ENCODE peak calls at places on chromosomes 11 and 22, in seven cellular contexts. One of them, this sample, is unnamed.

GRCh38 chr11:133948711-133949110 is 8.1 kb downstream of the IGSF9B start:
- DNase-seq in trophoblast cell: no peak
- DNase-seq in neuronal stem cell: no peak
- DNase-seq in mesenchymal stem cell: no peak
- DNase-seq in H9: no peak
- DNase-seq in IMR-90: no peak
- DNase-seq in H1: no peak
- DNase-seq in this sample: no peak

GRCh38 chr11:46207270-46207669 is 70.2 kb upstream of the CREB3L1 start:
- DNase-seq in trophoblast cell: no peak
- DNase-seq in neuronal stem cell: no peak
- DNase-seq in mesenchymal stem cell: no peak
- DNase-seq in H9: no peak
- DNase-seq in IMR-90: no peak
- DNase-seq in H1: no peak
- DNase-seq in this sample: peak

GRCh38 chr11:126415128-126415527 is 59.6 kb downstream of the ST3GAL4 start:
- DNase-seq in trophoblast cell: no peak
- DNase-seq in neuronal stem cell: no peak
- DNase-seq in mesenchymal stem cell: no peak
- DNase-seq in H9: no peak
- DNase-seq in IMR-90: peak
- DNase-seq in H1: no peak
- DNase-seq in this sample: no peak

GRCh38 chr11:83222499-83222898 is 29.0 kb downstream of the ANKRD42 start:
- DNase-seq in trophoblast cell: no peak
- DNase-seq in neuronal stem cell: no peak
- DNase-seq in mesenchymal stem cell: no peak
- DNase-seq in H9: no peak
- DNase-seq in IMR-90: peak
- DNase-seq in H1: no peak
- DNase-seq in this sample: no peak

GRCh38 chr22:17860220-17860965 is 86.1 kb upstream of the BID start:
- DNase-seq in trophoblast cell: no peak
- DNase-seq in neuronal stem cell: no peak
- DNase-seq in mesenchymal stem cell: no peak
- DNase-seq in H9: no peak
- DNase-seq in IMR-90: no peak
- DNase-seq in H1: no peak
- DNase-seq in this sample: no peak

GRCh38 chr22:38700271-38700788 is 413 bp downstream of the JOSD1 start:
- DNase-seq in trophoblast cell: peak
- DNase-seq in neuronal stem cell: no peak
- DNase-seq in mesenchymal stem cell: peak
- DNase-seq in H9: no peak
- DNase-seq in IMR-90: no peak
- DNase-seq in H1: no peak
- DNase-seq in this sample: peak

GRCh38 chr11:18204771-18205170 is 31.8 kb downstream of the SAA4 start:
- DNase-seq in trophoblast cell: no peak
- DNase-seq in neuronal stem cell: no peak
- DNase-seq in mesenchymal stem cell: no peak
- DNase-seq in H9: no peak
- DNase-seq in IMR-90: no peak
- DNase-seq in H1: no peak
- DNase-seq in this sample: no peak

GRCh38 chr11:124669193-124669592 is 4.3 kb downstream of the SIAE start:
- DNase-seq in trophoblast cell: peak
- DNase-seq in neuronal stem cell: no peak
- DNase-seq in mesenchymal stem cell: peak
- DNase-seq in H9: peak
- DNase-seq in IMR-90: peak
- DNase-seq in H1: no peak
- DNase-seq in this sample: peak

GRCh38 chr11:9600651-9601040 is 27.2 kb downstream of the WEE1 start:
- DNase-seq in trophoblast cell: peak
- DNase-seq in neuronal stem cell: no peak
- DNase-seq in mesenchymal stem cell: peak
- DNase-seq in H9: no peak
- DNase-seq in IMR-90: peak
- DNase-seq in H1: no peak
- DNase-seq in this sample: peak

DNA sequence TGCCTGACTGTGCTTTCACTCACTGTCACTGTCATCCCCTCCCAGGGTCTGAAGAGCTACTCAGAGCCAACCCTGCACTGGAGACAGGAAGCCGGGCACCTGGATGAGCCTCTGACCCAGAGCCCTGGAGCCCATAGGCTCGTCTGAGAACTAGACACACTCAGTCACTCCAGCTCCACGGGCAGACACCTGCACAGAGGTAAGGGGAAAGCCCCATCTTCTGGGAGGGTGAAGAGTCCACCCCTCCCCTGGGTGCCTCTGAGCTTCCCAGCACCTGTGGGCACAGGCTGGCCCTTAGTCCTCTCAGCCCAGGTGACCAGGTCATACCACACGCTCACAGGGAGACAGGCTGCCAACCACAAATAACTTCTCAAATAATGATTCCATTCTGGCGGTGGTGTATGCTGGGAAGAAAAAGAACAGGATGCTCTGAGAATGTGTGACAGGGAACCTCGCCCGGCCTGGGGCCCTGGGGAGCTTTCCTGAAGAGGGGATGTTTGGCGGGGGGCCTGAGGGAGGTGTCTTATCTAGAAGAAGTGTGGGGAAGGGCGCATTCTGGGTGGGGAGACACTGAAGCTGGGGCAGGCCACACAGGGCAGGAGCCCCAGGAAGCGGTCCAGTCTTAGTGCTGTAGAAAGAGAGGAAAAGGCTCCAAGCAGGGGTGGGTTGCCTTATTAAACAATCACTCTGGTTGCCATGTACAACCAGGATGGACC is 5.3 kb downstream of the CCDC157 start:
- DNase-seq in trophoblast cell: no peak
- DNase-seq in neuronal stem cell: no peak
- DNase-seq in mesenchymal stem cell: no peak
- DNase-seq in H9: no peak
- DNase-seq in IMR-90: no peak
- DNase-seq in H1: no peak
- DNase-seq in this sample: no peak
- H4K8ac ChIP-seq in trophoblast cell: no peak
- H4K8ac ChIP-seq in neuronal stem cell: no peak
- H4K8ac ChIP-seq in mesenchymal stem cell: no peak
- H4K8ac ChIP-seq in H9: no peak
- H4K8ac ChIP-seq in IMR-90: no peak
- H4K8ac ChIP-seq in H1: no peak
- H4K8ac ChIP-seq in this sample: no peak

GRCh38 chr11:43681543-43681942 is 1.0 kb downstream of the HSD17B12 start:
- DNase-seq in trophoblast cell: peak
- DNase-seq in neuronal stem cell: no peak
- DNase-seq in mesenchymal stem cell: peak
- DNase-seq in H9: no peak
- DNase-seq in IMR-90: peak
- DNase-seq in H1: no peak
- DNase-seq in this sample: peak

GRCh38 chr11:43680521-43681505 is at the start of gene HSD17B12:
- DNase-seq in trophoblast cell: peak
- DNase-seq in neuronal stem cell: peak
- DNase-seq in mesenchymal stem cell: peak
- DNase-seq in H9: peak
- DNase-seq in IMR-90: peak
- DNase-seq in H1: no peak
- DNase-seq in this sample: peak

GRCh38 chr11:43674566-43674965 is 6.0 kb upstream of the HSD17B12 start:
- DNase-seq in trophoblast cell: no peak
- DNase-seq in neuronal stem cell: no peak
- DNase-seq in mesenchymal stem cell: no peak
- DNase-seq in H9: no peak
- DNase-seq in IMR-90: no peak
- DNase-seq in H1: no peak
- DNase-seq in this sample: no peak

GRCh38 chr11:43676933-43677332 is 3.6 kb upstream of the HSD17B12 start:
- DNase-seq in trophoblast cell: no peak
- DNase-seq in neuronal stem cell: no peak
- DNase-seq in mesenchymal stem cell: no peak
- DNase-seq in H9: no peak
- DNase-seq in IMR-90: no peak
- DNase-seq in H1: no peak
- DNase-seq in this sample: no peak
- H3K23ac ChIP-seq in trophoblast cell: no peak
- H3K23ac ChIP-seq in neuronal stem cell: no peak
- H3K23ac ChIP-seq in mesenchymal stem cell: no peak
- H3K23ac ChIP-seq in H9: no peak
- H3K23ac ChIP-seq in IMR-90: no peak
- H3K23ac ChIP-seq in H1: no peak
- H3K23ac ChIP-seq in this sample: no peak

GRCh38 chr11:120096756-120097191 is 41.1 kb downstream of the TRIM29 start:
- DNase-seq in trophoblast cell: no peak
- DNase-seq in neuronal stem cell: peak
- DNase-seq in mesenchymal stem cell: no peak
- DNase-seq in H9: peak
- DNase-seq in IMR-90: no peak
- DNase-seq in H1: no peak
- DNase-seq in this sample: peak
- H4K8ac ChIP-seq in trophoblast cell: no peak
- H4K8ac ChIP-seq in neuronal stem cell: no peak
- H4K8ac ChIP-seq in mesenchymal stem cell: no peak
- H4K8ac ChIP-seq in H9: no peak
- H4K8ac ChIP-seq in IMR-90: no peak
- H4K8ac ChIP-seq in H1: no peak
- H4K8ac ChIP-seq in this sample: no peak

GRCh38 chr22:22061085-22062077 is 78.8 kb upstream of the TOP3B start:
- DNase-seq in trophoblast cell: peak
- DNase-seq in neuronal stem cell: no peak
- DNase-seq in mesenchymal stem cell: peak
- DNase-seq in H9: no peak
- DNase-seq in IMR-90: peak
- DNase-seq in H1: no peak
- DNase-seq in this sample: no peak
- H3K23ac ChIP-seq in trophoblast cell: no peak
- H3K23ac ChIP-seq in neuronal stem cell: peak
- H3K23ac ChIP-seq in mesenchymal stem cell: no peak
- H3K23ac ChIP-seq in H9: no peak
- H3K23ac ChIP-seq in IMR-90: no peak
- H3K23ac ChIP-seq in H1: no peak
- H3K23ac ChIP-seq in this sample: no peak

GRCh38 chr11:8593455-8593854 is 573 bp downstream of the STK33 start:
- DNase-seq in trophoblast cell: no peak
- DNase-seq in neuronal stem cell: no peak
- DNase-seq in mesenchymal stem cell: no peak
- DNase-seq in H9: no peak
- DNase-seq in IMR-90: no peak
- DNase-seq in H1: no peak
- DNase-seq in this sample: no peak
- H4K8ac ChIP-seq in trophoblast cell: no peak
- H4K8ac ChIP-seq in neuronal stem cell: no peak
- H4K8ac ChIP-seq in mesenchymal stem cell: peak
- H4K8ac ChIP-seq in H9: no peak
- H4K8ac ChIP-seq in IMR-90: no peak
- H4K8ac ChIP-seq in H1: no peak
- H4K8ac ChIP-seq in this sample: no peak

DNA sequence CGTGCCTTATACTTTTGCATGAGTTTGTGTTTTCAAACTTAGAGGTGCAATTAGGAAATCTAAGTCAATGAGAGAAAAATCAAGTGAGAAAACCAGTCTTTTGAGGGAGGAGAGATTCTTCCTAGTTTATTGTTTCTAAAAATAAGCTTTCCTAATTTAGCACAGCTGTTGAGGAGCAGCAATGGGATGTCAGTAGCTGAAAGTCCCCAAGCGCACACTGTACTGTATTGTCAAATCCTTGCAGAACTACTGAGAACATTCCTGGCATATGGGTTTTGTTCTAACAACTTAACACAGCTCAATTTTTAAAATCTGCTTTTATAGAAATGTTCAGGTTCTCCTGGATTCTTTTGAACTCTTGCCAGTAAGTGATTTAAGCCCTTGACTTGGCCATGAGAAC is 218.5 kb downstream of the FAT3 start:
- DNase-seq in trophoblast cell: no peak
- DNase-seq in neuronal stem cell: no peak
- DNase-seq in mesenchymal stem cell: no peak
- DNase-seq in H9: no peak
- DNase-seq in IMR-90: no peak
- DNase-seq in H1: no peak
- DNase-seq in this sample: no peak
- H3K23ac ChIP-seq in trophoblast cell: no peak
- H3K23ac ChIP-seq in neuronal stem cell: no peak
- H3K23ac ChIP-seq in mesenchymal stem cell: no peak
- H3K23ac ChIP-seq in H9: no peak
- H3K23ac ChIP-seq in IMR-90: no peak
- H3K23ac ChIP-seq in H1: no peak
- H3K23ac ChIP-seq in this sample: no peak

GRCh38 chr22:33625959-33626358 is 294.3 kb downstream of the LARGE1 start:
- DNase-seq in trophoblast cell: no peak
- DNase-seq in neuronal stem cell: no peak
- DNase-seq in mesenchymal stem cell: no peak
- DNase-seq in H9: no peak
- DNase-seq in IMR-90: no peak
- DNase-seq in H1: no peak
- DNase-seq in this sample: no peak

GRCh38 chr22:33620085-33620484 is 300.2 kb downstream of the LARGE1 start:
- DNase-seq in trophoblast cell: no peak
- DNase-seq in neuronal stem cell: no peak
- DNase-seq in mesenchymal stem cell: no peak
- DNase-seq in H9: no peak
- DNase-seq in IMR-90: no peak
- DNase-seq in H1: no peak
- DNase-seq in this sample: no peak
- H4K8ac ChIP-seq in trophoblast cell: no peak
- H4K8ac ChIP-seq in neuronal stem cell: no peak
- H4K8ac ChIP-seq in mesenchymal stem cell: no peak
- H4K8ac ChIP-seq in H9: no peak
- H4K8ac ChIP-seq in IMR-90: no peak
- H4K8ac ChIP-seq in H1: no peak
- H4K8ac ChIP-seq in this sample: no peak

This sample was measured in mesendoderm.